ENCODE peak calls at places on chromosomes 1 and 21, in six cellular contexts. P is esophagus squamous epithelium, Z is choroid plexus epithelial cell, G is epithelial cell of esophagus, W is foreskin fibroblast, U is tibial nerve. B is an unnamed sample.

GRCh38 chr1:6033986-6034749 is 11.5 kb upstream of the KCNAB2 start:
- DNase-seq in P (no peak), Z (peak), G (peak), W (no peak), U (no peak), B (no peak)

GRCh38 chr1:16617778-16618580 is 4.6 kb upstream of the NBPF1 start:
- DNase-seq in P (no peak), Z (no peak), G (no peak), W (no peak), U (no peak), B (no peak)

GRCh38 chr21:25670726-25671125 is 31.7 kb downstream of the JAM2 start:
- DNase-seq in P (no peak), Z (no peak), G (no peak), W (peak), U (no peak), B (no peak)

GRCh38 chr1:8873506-8874229 is 4.8 kb downstream of the ENO1 start:
- DNase-seq in P (peak), Z (peak), G (peak), W (peak), U (peak), B (peak)

GRCh38 chr1:66527688-66528087 is 6.3 kb upstream of the SGIP1 start:
- DNase-seq in P (no peak), Z (peak), G (peak), W (peak), U (no peak), B (no peak)

GRCh38 chr1:209248649-209249279 is 334.8 kb upstream of the CAMK1G start:
- DNase-seq in P (no peak), Z (peak), G (peak), W (peak), U (peak), B (peak)

GRCh38 chr1:63327417-63328139 is 5.2 kb downstream of the FOXD3 start:
- DNase-seq in P (no peak), Z (peak), G (peak), W (peak), U (no peak), B (no peak)

GRCh38 chr1:21333824-21334213 is 43.6 kb upstream of the ECE1 start:
- DNase-seq in P (no peak), Z (no peak), G (no peak), W (no peak), U (no peak), B (no peak)

GRCh38 chr1:63674238-63674864 is 81.1 kb downstream of the PGM1 start:
- DNase-seq in P (no peak), Z (peak), G (peak), W (peak), U (peak), B (no peak)

GRCh38 chr1:170967042-170967910 is 31.9 kb downstream of the MROH9 start:
- DNase-seq in P (no peak), Z (peak), G (peak), W (peak), U (no peak), B (no peak)

GRCh38 chr1:60848583-60849188 is 233.7 kb upstream of the NFIA start:
- DNase-seq in P (no peak), Z (peak), G (peak), W (no peak), U (no peak), B (no peak)

GRCh38 chr1:220767312-220768126 is 19.2 kb upstream of the MTARC1 start:
- DNase-seq in P (no peak), Z (peak), G (no peak), W (peak), U (no peak), B (no peak)

GRCh38 chr21:34874689-34875513 is 174.2 kb downstream of the RUNX1 start:
- DNase-seq in P (no peak), Z (no peak), G (no peak), W (no peak), U (no peak), B (no peak)

GRCh38 chr1:51693420-51694144 is 76.7 kb downstream of the OSBPL9 start:
- DNase-seq in P (no peak), Z (peak), G (peak), W (no peak), U (no peak), B (no peak)

GRCh38 chr1:50105430-50105829 is 3.3 kb upstream of the ELAVL4 start:
- DNase-seq in P (no peak), Z (no peak), G (no peak), W (no peak), U (no peak), B (no peak)

GRCh38 chr21:25361765-25362164 is 245.5 kb downstream of the MRPL39 start:
- DNase-seq in P (no peak), Z (no peak), G (no peak), W (no peak), U (no peak), B (no peak)

GRCh38 chr1:32797456-32797855 is 19.7 kb downstream of the YARS1 start:
- DNase-seq in P (no peak), Z (no peak), G (peak), W (no peak), U (no peak), B (no peak)

GRCh38 chr21:22342855-22343254 is 1344.6 kb downstream of the NCAM2 start:
- DNase-seq in P (no peak), Z (peak), G (no peak), W (no peak), U (no peak), B (no peak)

GRCh38 chr1:9901148-9902059 is 8.7 kb downstream of the CTNNBIP1 start:
- DNase-seq in P (no peak), Z (no peak), G (no peak), W (no peak), U (no peak), B (no peak)

GRCh38 chr1:30046751-30047150 is 676.6 kb downstream of the MATN1 start:
- DNase-seq in P (no peak), Z (no peak), G (no peak), W (no peak), U (no peak), B (no peak)

GRCh38 chr1:175792126-175792525 is 48.7 kb upstream of the TNR start:
- DNase-seq in P (no peak), Z (no peak), G (no peak), W (no peak), U (no peak), B (no peak)

GRCh38 chr21:44082648-44083436 is 24.4 kb upstream of the PWP2 start:
- DNase-seq in P (no peak), Z (no peak), G (peak), W (no peak), U (no peak), B (no peak)

GRCh38 chr1:119968068-119968492 is 71.8 kb upstream of the ADAM30 start:
- DNase-seq in P (no peak), Z (peak), G (peak), W (no peak), U (peak), B (peak)

GRCh38 chr1:113976609-113977278 is 2.5 kb upstream of the OLFML3 start:
- DNase-seq in P (no peak), Z (peak), G (peak), W (peak), U (no peak), B (no peak)

GRCh38 chr21:33063907-33064622 is 5.9 kb upstream of the OLIG1 start:
- DNase-seq in P (no peak), Z (no peak), G (no peak), W (no peak), U (no peak), B (no peak)

DNA sequence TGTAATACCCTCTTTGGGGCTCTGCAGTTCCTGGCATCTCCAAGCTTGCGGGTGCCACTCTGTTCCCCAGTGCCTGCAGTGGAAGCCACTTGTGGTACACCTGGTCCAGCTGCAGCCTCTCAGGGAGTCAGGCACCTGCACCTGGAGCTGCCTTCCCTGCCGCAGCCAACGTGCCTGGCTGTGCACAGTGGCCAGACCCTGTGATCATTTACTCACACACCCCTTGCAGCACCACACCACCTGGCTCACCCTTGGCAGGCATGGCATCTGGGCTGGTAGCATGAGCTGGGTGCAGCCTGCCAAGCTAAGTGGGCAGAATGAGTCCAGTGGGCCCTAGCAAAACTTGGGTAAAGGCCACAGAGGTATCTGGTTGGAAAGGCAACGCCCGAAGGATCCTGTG is 51.1 kb upstream of the NTPCR start:
- DNase-seq in P (no peak), Z (no peak), G (no peak), W (no peak), U (no peak), B (no peak)
- TF ChIP-seq CTCF in P (no peak), Z (no peak), G (no peak), W (no peak), U (no peak), B (no peak)

GRCh38 chr1:20152599-20152930 is 13.4 kb downstream of the PLA2G2F start:
- DNase-seq in P (no peak), Z (no peak), G (no peak), W (no peak), U (no peak), B (no peak)
- TF ChIP-seq CTCF in P (no peak), Z (no peak), G (no peak), W (no peak), U (peak), B (peak)

GRCh38 chr1:23848673-23849616 is 19.1 kb downstream of the FUCA1 start:
- DNase-seq in P (no peak), Z (no peak), G (no peak), W (no peak), U (no peak), B (no peak)

GRCh38 chr1:23854568-23854967 is 13.5 kb downstream of the FUCA1 start:
- DNase-seq in P (no peak), Z (peak), G (no peak), W (peak), U (no peak), B (no peak)
- TF ChIP-seq CTCF in P (no peak), Z (peak), G (peak), W (no peak), U (no peak), B (no peak)

GRCh38 chr1:229105109-229105508 is 165.8 kb upstream of the RAB4A start:
- DNase-seq in P (no peak), Z (no peak), G (no peak), W (no peak), U (no peak), B (no peak)
- TF ChIP-seq CTCF in P (no peak), Z (no peak), G (no peak), W (no peak), U (no peak), B (no peak)

GRCh38 chr1:158506369-158506987 is 34.5 kb downstream of the OR10R2 start:
- DNase-seq in P (no peak), Z (peak), G (peak), W (no peak), U (no peak), B (peak)
- TF ChIP-seq CTCF in P (peak), Z (peak), G (peak), W (peak), U (no peak), B (peak)

GRCh38 chr1:206002833-206003532 is at the start of gene RAB7B:
- DNase-seq in P (no peak), Z (peak), G (peak), W (peak), U (peak), B (no peak)

GRCh38 chr1:205998457-205999241 is 4.5 kb downstream of the RAB7B start:
- DNase-seq in P (no peak), Z (no peak), G (no peak), W (no peak), U (no peak), B (no peak)

GRCh38 chr1:206002160-206002559 is 1.0 kb downstream of the RAB7B start:
- DNase-seq in P (no peak), Z (no peak), G (peak), W (no peak), U (no peak), B (no peak)

GRCh38 chr1:206000641-206001339 is 2.4 kb downstream of the RAB7B start:
- DNase-seq in P (no peak), Z (no peak), G (peak), W (no peak), U (no peak), B (no peak)

GRCh38 chr1:206001476-206001888 is 1.7 kb downstream of the RAB7B start:
- DNase-seq in P (no peak), Z (peak), G (peak), W (peak), U (no peak), B (no peak)
- TF ChIP-seq CTCF in P (no peak), Z (no peak), G (no peak), W (no peak), U (no peak), B (no peak)

GRCh38 chr1:202656951-202657646 is 53.2 kb downstream of the SYT2 start:
- DNase-seq in P (no peak), Z (peak), G (peak), W (no peak), U (no peak), B (no peak)

GRCh38 chr1:202658766-202659165 is 51.5 kb downstream of the SYT2 start:
- DNase-seq in P (no peak), Z (no peak), G (no peak), W (no peak), U (no peak), B (no peak)

GRCh38 chr1:202658251-202658650 is 52.0 kb downstream of the SYT2 start:
- DNase-seq in P (no peak), Z (no peak), G (no peak), W (no peak), U (no peak), B (no peak)

GRCh38 chr1:202654079-202654478 is 56.2 kb downstream of the SYT2 start:
- DNase-seq in P (no peak), Z (no peak), G (no peak), W (no peak), U (no peak), B (no peak)

DNA sequence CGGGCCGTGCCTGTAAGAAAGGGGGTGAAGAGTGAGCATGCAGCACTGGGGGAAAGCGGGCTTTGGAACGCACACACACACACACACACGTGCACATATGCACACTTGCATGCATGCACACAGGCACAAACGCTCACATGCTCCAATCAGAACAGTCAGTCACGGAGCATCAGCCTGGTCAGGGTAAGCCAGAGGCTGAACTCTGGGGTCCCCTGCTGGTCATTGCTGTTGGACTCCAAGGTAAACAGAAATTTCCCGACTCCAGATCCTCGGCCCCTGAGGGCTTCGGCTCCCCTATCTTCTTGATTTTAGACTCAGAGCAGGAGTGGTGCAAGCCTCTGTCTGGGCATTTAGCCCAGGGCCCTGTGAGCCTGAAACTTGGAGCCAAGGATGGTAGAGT is 54.2 kb downstream of the SYT2 start:
- DNase-seq in P (no peak), Z (peak), G (no peak), W (no peak), U (no peak), B (no peak)
- TF ChIP-seq CTCF in P (no peak), Z (peak), G (no peak), W (no peak), U (no peak), B (no peak)

GRCh38 chr1:196723325-196724185 is 51.1 kb upstream of the CFHR3 start:
- DNase-seq in P (no peak), Z (peak), G (peak), W (peak), U (no peak), B (peak)
- TF ChIP-seq CTCF in P (peak), Z (peak), G (peak), W (peak), U (no peak), B (peak)

GRCh38 chr1:207052736-207053545 is at the start of gene PFKFB2:
- DNase-seq in P (peak), Z (peak), G (peak), W (peak), U (peak), B (peak)
- TF ChIP-seq CTCF in P (no peak), Z (no peak), G (peak), W (peak), U (peak), B (no peak)

DNA sequence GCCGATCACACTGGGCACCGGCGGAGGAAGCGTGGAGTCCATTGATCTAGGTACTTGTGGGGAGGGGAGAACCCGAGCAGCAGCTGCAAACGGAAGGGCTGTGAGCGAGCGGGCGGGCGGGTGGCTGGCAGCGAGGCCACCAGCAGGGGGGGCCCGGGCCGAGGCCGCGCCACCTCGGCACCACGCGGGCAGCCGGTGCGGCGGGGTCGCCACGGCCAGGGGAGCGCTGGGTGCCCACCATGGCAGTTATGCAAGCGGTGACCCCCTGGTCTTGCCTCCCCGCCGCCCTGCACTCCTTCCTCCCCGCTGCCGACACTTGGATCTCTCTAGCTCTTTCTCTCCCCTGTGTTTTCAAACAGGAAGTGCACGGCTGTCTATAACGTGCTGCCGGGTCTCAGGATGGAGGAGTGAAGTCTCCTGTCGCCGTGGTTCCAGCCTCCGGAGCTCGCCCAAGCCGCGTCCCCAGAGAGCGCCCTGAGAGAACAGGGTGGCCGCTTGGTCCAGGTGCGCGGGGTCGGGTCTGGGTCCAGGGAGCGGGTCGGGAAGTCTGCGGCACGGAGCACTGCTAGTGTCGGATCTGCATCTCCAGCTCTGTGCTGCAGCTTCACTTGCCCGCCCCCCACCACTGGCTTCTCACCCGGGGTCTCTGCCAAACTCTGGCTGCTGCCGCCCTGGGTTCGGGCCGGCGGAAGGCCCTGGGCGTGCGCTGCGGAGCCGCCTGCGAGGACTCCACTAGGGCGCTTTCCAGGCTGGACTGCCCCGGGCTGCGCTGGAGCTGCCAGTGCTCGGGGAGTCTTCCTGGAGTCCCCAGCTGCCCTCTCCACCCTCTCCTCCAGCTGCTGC is 22.7 kb downstream of the LRRC8D start:
- DNase-seq in P (peak), Z (peak), G (peak), W (peak), U (peak), B (peak)
- TF ChIP-seq CTCF in P (peak), Z (peak), G (peak), W (peak), U (peak), B (peak)

B was measured in CD4-positive, alpha-beta T cell.